ENCODE peak calls at places on chromosome 14, in seven cellular contexts. One of them, this sample, is unnamed.

GRCh38 chr14:85131523-85131922 is 398.4 kb upstream of the FLRT2 start:
- DNase-seq in AG10803: no peak
- DNase-seq in activated T-cell treated with anti-CD3 and anti-CD28 coated beads for 48 hours: no peak
- DNase-seq in NT2/D1: peak
- DNase-seq in cardiac muscle cell: no peak
- DNase-seq in Calu3: no peak
- DNase-seq in GM06990: no peak
- DNase-seq in this sample: no peak

GRCh38 chr14:103522649-103523582 is at the start of gene CKB:
- DNase-seq in AG10803: peak
- DNase-seq in activated T-cell treated with anti-CD3 and anti-CD28 coated beads for 48 hours: no peak
- DNase-seq in NT2/D1: no peak
- DNase-seq in cardiac muscle cell: peak
- DNase-seq in Calu3: peak
- DNase-seq in GM06990: peak
- DNase-seq in this sample: no peak

GRCh38 chr14:86038401-86038985 is 508.5 kb downstream of the FLRT2 start:
- DNase-seq in AG10803: peak
- DNase-seq in activated T-cell treated with anti-CD3 and anti-CD28 coated beads for 48 hours: peak
- DNase-seq in NT2/D1: peak
- DNase-seq in cardiac muscle cell: peak
- DNase-seq in Calu3: no peak
- DNase-seq in GM06990: no peak
- DNase-seq in this sample: no peak

GRCh38 chr14:37985826-37986470 is 221.8 kb upstream of the SSTR1 start:
- DNase-seq in AG10803: peak
- DNase-seq in activated T-cell treated with anti-CD3 and anti-CD28 coated beads for 48 hours: peak
- DNase-seq in NT2/D1: peak
- DNase-seq in cardiac muscle cell: peak
- DNase-seq in Calu3: peak
- DNase-seq in GM06990: no peak
- DNase-seq in this sample: peak

GRCh38 chr14:77008541-77008940 is 20.0 kb downstream of the IRF2BPL start:
- DNase-seq in AG10803: no peak
- DNase-seq in activated T-cell treated with anti-CD3 and anti-CD28 coated beads for 48 hours: no peak
- DNase-seq in NT2/D1: no peak
- DNase-seq in cardiac muscle cell: no peak
- DNase-seq in Calu3: no peak
- DNase-seq in GM06990: no peak
- DNase-seq in this sample: no peak

GRCh38 chr14:100761481-100761880 is 34.8 kb downstream of the DLK1 start:
- DNase-seq in AG10803: peak
- DNase-seq in activated T-cell treated with anti-CD3 and anti-CD28 coated beads for 48 hours: no peak
- DNase-seq in NT2/D1: no peak
- DNase-seq in cardiac muscle cell: no peak
- DNase-seq in Calu3: no peak
- DNase-seq in GM06990: no peak
- DNase-seq in this sample: no peak

GRCh38 chr14:78697341-78697740 is 527.2 kb downstream of the NRXN3 start:
- DNase-seq in AG10803: peak
- DNase-seq in activated T-cell treated with anti-CD3 and anti-CD28 coated beads for 48 hours: no peak
- DNase-seq in NT2/D1: no peak
- DNase-seq in cardiac muscle cell: peak
- DNase-seq in Calu3: no peak
- DNase-seq in GM06990: no peak
- DNase-seq in this sample: peak

GRCh38 chr14:79502101-79502750 is 709.1 kb downstream of the DIO2 start:
- DNase-seq in AG10803: no peak
- DNase-seq in activated T-cell treated with anti-CD3 and anti-CD28 coated beads for 48 hours: no peak
- DNase-seq in NT2/D1: no peak
- DNase-seq in cardiac muscle cell: peak
- DNase-seq in Calu3: no peak
- DNase-seq in GM06990: no peak
- DNase-seq in this sample: no peak

GRCh38 chr14:72513994-72514659 is 379.8 kb downstream of the DPF3 start:
- DNase-seq in AG10803: peak
- DNase-seq in activated T-cell treated with anti-CD3 and anti-CD28 coated beads for 48 hours: no peak
- DNase-seq in NT2/D1: peak
- DNase-seq in cardiac muscle cell: peak
- DNase-seq in Calu3: peak
- DNase-seq in GM06990: peak
- DNase-seq in this sample: no peak

GRCh38 chr14:32620724-32621123 is 291.6 kb downstream of the AKAP6 start:
- DNase-seq in AG10803: peak
- DNase-seq in activated T-cell treated with anti-CD3 and anti-CD28 coated beads for 48 hours: no peak
- DNase-seq in NT2/D1: no peak
- DNase-seq in cardiac muscle cell: no peak
- DNase-seq in Calu3: no peak
- DNase-seq in GM06990: no peak
- DNase-seq in this sample: no peak

GRCh38 chr14:101632520-101632919 is 71.2 kb downstream of the DIO3 start:
- DNase-seq in AG10803: no peak
- DNase-seq in activated T-cell treated with anti-CD3 and anti-CD28 coated beads for 48 hours: no peak
- DNase-seq in NT2/D1: no peak
- DNase-seq in cardiac muscle cell: no peak
- DNase-seq in Calu3: no peak
- DNase-seq in GM06990: no peak
- DNase-seq in this sample: no peak

GRCh38 chr14:74858022-74858421 is 17.9 kb downstream of the PROX2 start:
- DNase-seq in AG10803: peak
- DNase-seq in activated T-cell treated with anti-CD3 and anti-CD28 coated beads for 48 hours: no peak
- DNase-seq in NT2/D1: no peak
- DNase-seq in cardiac muscle cell: no peak
- DNase-seq in Calu3: no peak
- DNase-seq in GM06990: no peak
- DNase-seq in this sample: no peak

GRCh38 chr14:64363265-64363840 is 24.8 kb upstream of the MTHFD1 start:
- DNase-seq in AG10803: peak
- DNase-seq in activated T-cell treated with anti-CD3 and anti-CD28 coated beads for 48 hours: no peak
- DNase-seq in NT2/D1: no peak
- DNase-seq in cardiac muscle cell: no peak
- DNase-seq in Calu3: no peak
- DNase-seq in GM06990: no peak
- DNase-seq in this sample: no peak

GRCh38 chr14:77275855-77276153 is 4.8 kb upstream of the NGB start:
- DNase-seq in AG10803: no peak
- DNase-seq in activated T-cell treated with anti-CD3 and anti-CD28 coated beads for 48 hours: no peak
- DNase-seq in NT2/D1: no peak
- DNase-seq in cardiac muscle cell: no peak
- DNase-seq in Calu3: no peak
- DNase-seq in GM06990: no peak
- DNase-seq in this sample: no peak

GRCh38 chr14:34732802-34733201 is 18.4 kb upstream of the CFL2 start:
- DNase-seq in AG10803: no peak
- DNase-seq in activated T-cell treated with anti-CD3 and anti-CD28 coated beads for 48 hours: no peak
- DNase-seq in NT2/D1: no peak
- DNase-seq in cardiac muscle cell: no peak
- DNase-seq in Calu3: no peak
- DNase-seq in GM06990: no peak
- DNase-seq in this sample: no peak

GRCh38 chr14:100871234-100872186 is 32.0 kb downstream of the RTL1 start:
- DNase-seq in AG10803: peak
- DNase-seq in activated T-cell treated with anti-CD3 and anti-CD28 coated beads for 48 hours: no peak
- DNase-seq in NT2/D1: no peak
- DNase-seq in cardiac muscle cell: no peak
- DNase-seq in Calu3: no peak
- DNase-seq in GM06990: no peak
- DNase-seq in this sample: peak

GRCh38 chr14:32536175-32536574 is 207.1 kb downstream of the AKAP6 start:
- DNase-seq in AG10803: no peak
- DNase-seq in activated T-cell treated with anti-CD3 and anti-CD28 coated beads for 48 hours: no peak
- DNase-seq in NT2/D1: no peak
- DNase-seq in cardiac muscle cell: no peak
- DNase-seq in Calu3: no peak
- DNase-seq in GM06990: no peak
- DNase-seq in this sample: no peak

GRCh38 chr14:80077262-80077661 is 134.0 kb downstream of the DIO2 start:
- DNase-seq in AG10803: peak
- DNase-seq in activated T-cell treated with anti-CD3 and anti-CD28 coated beads for 48 hours: no peak
- DNase-seq in NT2/D1: no peak
- DNase-seq in cardiac muscle cell: no peak
- DNase-seq in Calu3: no peak
- DNase-seq in GM06990: no peak
- DNase-seq in this sample: no peak

GRCh38 chr14:49634547-49635334 is at the start of gene DNAAF2:
- DNase-seq in AG10803: peak
- DNase-seq in activated T-cell treated with anti-CD3 and anti-CD28 coated beads for 48 hours: peak
- DNase-seq in NT2/D1: peak
- DNase-seq in cardiac muscle cell: peak
- DNase-seq in Calu3: peak
- DNase-seq in GM06990: no peak
- DNase-seq in this sample: no peak

GRCh38 chr14:68589447-68590232 is 203.2 kb downstream of the ZFP36L1 start:
- DNase-seq in AG10803: peak
- DNase-seq in activated T-cell treated with anti-CD3 and anti-CD28 coated beads for 48 hours: no peak
- DNase-seq in NT2/D1: no peak
- DNase-seq in cardiac muscle cell: peak
- DNase-seq in Calu3: no peak
- DNase-seq in GM06990: no peak
- DNase-seq in this sample: no peak

GRCh38 chr14:44009642-44010041 is 497.4 kb downstream of the FSCB start:
- DNase-seq in AG10803: no peak
- DNase-seq in activated T-cell treated with anti-CD3 and anti-CD28 coated beads for 48 hours: no peak
- DNase-seq in NT2/D1: no peak
- DNase-seq in cardiac muscle cell: no peak
- DNase-seq in Calu3: no peak
- DNase-seq in GM06990: no peak
- DNase-seq in this sample: no peak

GRCh38 chr14:91094772-91095171 is 19.1 kb upstream of the DGLUCY start:
- DNase-seq in AG10803: no peak
- DNase-seq in activated T-cell treated with anti-CD3 and anti-CD28 coated beads for 48 hours: no peak
- DNase-seq in NT2/D1: no peak
- DNase-seq in cardiac muscle cell: no peak
- DNase-seq in Calu3: no peak
- DNase-seq in GM06990: no peak
- DNase-seq in this sample: no peak

GRCh38 chr14:85252011-85252410 is 277.9 kb upstream of the FLRT2 start:
- DNase-seq in AG10803: peak
- DNase-seq in activated T-cell treated with anti-CD3 and anti-CD28 coated beads for 48 hours: no peak
- DNase-seq in NT2/D1: no peak
- DNase-seq in cardiac muscle cell: no peak
- DNase-seq in Calu3: no peak
- DNase-seq in GM06990: no peak
- DNase-seq in this sample: no peak

GRCh38 chr14:81384900-81385299 is 15.2 kb downstream of the STON2 start:
- DNase-seq in AG10803: peak
- DNase-seq in activated T-cell treated with anti-CD3 and anti-CD28 coated beads for 48 hours: no peak
- DNase-seq in NT2/D1: no peak
- DNase-seq in cardiac muscle cell: no peak
- DNase-seq in Calu3: no peak
- DNase-seq in GM06990: no peak
- DNase-seq in this sample: no peak

GRCh38 chr14:77498120-77498979 is at the start of gene ISM2:
- DNase-seq in AG10803: peak
- DNase-seq in activated T-cell treated with anti-CD3 and anti-CD28 coated beads for 48 hours: peak
- DNase-seq in NT2/D1: no peak
- DNase-seq in cardiac muscle cell: peak
- DNase-seq in Calu3: peak
- DNase-seq in GM06990: peak
- DNase-seq in this sample: no peak

GRCh38 chr14:22281322-22281977 is 307.6 kb downstream of the DAD1 start:
- DNase-seq in AG10803: no peak
- DNase-seq in activated T-cell treated with anti-CD3 and anti-CD28 coated beads for 48 hours: no peak
- DNase-seq in NT2/D1: no peak
- DNase-seq in cardiac muscle cell: no peak
- DNase-seq in Calu3: no peak
- DNase-seq in GM06990: no peak
- DNase-seq in this sample: no peak

GRCh38 chr14:99189201-99189801 is 82.7 kb downstream of the BCL11B start:
- DNase-seq in AG10803: no peak
- DNase-seq in activated T-cell treated with anti-CD3 and anti-CD28 coated beads for 48 hours: peak
- DNase-seq in NT2/D1: no peak
- DNase-seq in cardiac muscle cell: no peak
- DNase-seq in Calu3: no peak
- DNase-seq in GM06990: no peak
- DNase-seq in this sample: no peak

GRCh38 chr14:103123634-103124500 is 606 bp downstream of the TNFAIP2 start:
- DNase-seq in AG10803: peak
- DNase-seq in activated T-cell treated with anti-CD3 and anti-CD28 coated beads for 48 hours: no peak
- DNase-seq in NT2/D1: no peak
- DNase-seq in cardiac muscle cell: no peak
- DNase-seq in Calu3: peak
- DNase-seq in GM06990: no peak
- DNase-seq in this sample: no peak

GRCh38 chr14:21385170-21385904 is 1.5 kb upstream of the SUPT16H start:
- DNase-seq in AG10803: no peak
- DNase-seq in activated T-cell treated with anti-CD3 and anti-CD28 coated beads for 48 hours: no peak
- DNase-seq in NT2/D1: no peak
- DNase-seq in cardiac muscle cell: no peak
- DNase-seq in Calu3: no peak
- DNase-seq in GM06990: peak
- DNase-seq in this sample: peak

GRCh38 chr14:102717211-102717610 is 60.0 kb upstream of the TRAF3 start:
- DNase-seq in AG10803: no peak
- DNase-seq in activated T-cell treated with anti-CD3 and anti-CD28 coated beads for 48 hours: no peak
- DNase-seq in NT2/D1: no peak
- DNase-seq in cardiac muscle cell: no peak
- DNase-seq in Calu3: no peak
- DNase-seq in GM06990: no peak
- DNase-seq in this sample: no peak

GRCh38 chr14:102907980-102908730 is 14.3 kb upstream of the AMN start:
- DNase-seq in AG10803: no peak
- DNase-seq in activated T-cell treated with anti-CD3 and anti-CD28 coated beads for 48 hours: no peak
- DNase-seq in NT2/D1: no peak
- DNase-seq in cardiac muscle cell: no peak
- DNase-seq in Calu3: no peak
- DNase-seq in GM06990: no peak
- DNase-seq in this sample: no peak

GRCh38 chr14:35932659-35933159 is 106.6 kb downstream of the BRMS1L start:
- DNase-seq in AG10803: no peak
- DNase-seq in activated T-cell treated with anti-CD3 and anti-CD28 coated beads for 48 hours: peak
- DNase-seq in NT2/D1: no peak
- DNase-seq in cardiac muscle cell: no peak
- DNase-seq in Calu3: no peak
- DNase-seq in GM06990: peak
- DNase-seq in this sample: peak

GRCh38 chr14:25049559-25050493 is at the start of gene STXBP6:
- DNase-seq in AG10803: peak
- DNase-seq in activated T-cell treated with anti-CD3 and anti-CD28 coated beads for 48 hours: peak
- DNase-seq in NT2/D1: no peak
- DNase-seq in cardiac muscle cell: peak
- DNase-seq in Calu3: peak
- DNase-seq in GM06990: peak
- DNase-seq in this sample: no peak

GRCh38 chr14:49861923-49862673 is 9.5 kb upstream of the NEMF start:
- DNase-seq in AG10803: peak
- DNase-seq in activated T-cell treated with anti-CD3 and anti-CD28 coated beads for 48 hours: peak
- DNase-seq in NT2/D1: no peak
- DNase-seq in cardiac muscle cell: peak
- DNase-seq in Calu3: peak
- DNase-seq in GM06990: peak
- DNase-seq in this sample: peak

GRCh38 chr14:36988568-36988967 is 183.8 kb downstream of the SLC25A21 start:
- DNase-seq in AG10803: no peak
- DNase-seq in activated T-cell treated with anti-CD3 and anti-CD28 coated beads for 48 hours: no peak
- DNase-seq in NT2/D1: no peak
- DNase-seq in cardiac muscle cell: no peak
- DNase-seq in Calu3: no peak
- DNase-seq in GM06990: no peak
- DNase-seq in this sample: no peak

GRCh38 chr14:104199266-104199665 is 60.9 kb downstream of the KIF26A start:
- DNase-seq in AG10803: no peak
- DNase-seq in activated T-cell treated with anti-CD3 and anti-CD28 coated beads for 48 hours: no peak
- DNase-seq in NT2/D1: no peak
- DNase-seq in cardiac muscle cell: no peak
- DNase-seq in Calu3: no peak
- DNase-seq in GM06990: no peak
- DNase-seq in this sample: no peak

GRCh38 chr14:24315807-24316596 is 4.7 kb downstream of the LTB4R start:
- DNase-seq in AG10803: no peak
- DNase-seq in activated T-cell treated with anti-CD3 and anti-CD28 coated beads for 48 hours: no peak
- DNase-seq in NT2/D1: no peak
- DNase-seq in cardiac muscle cell: no peak
- DNase-seq in Calu3: peak
- DNase-seq in GM06990: no peak
- DNase-seq in this sample: no peak

GRCh38 chr14:66824251-66824650 is 316.3 kb downstream of the GPHN start:
- DNase-seq in AG10803: no peak
- DNase-seq in activated T-cell treated with anti-CD3 and anti-CD28 coated beads for 48 hours: no peak
- DNase-seq in NT2/D1: no peak
- DNase-seq in cardiac muscle cell: no peak
- DNase-seq in Calu3: no peak
- DNase-seq in GM06990: no peak
- DNase-seq in this sample: no peak

This sample was measured in GM12864.